ENCODE peak calls at places on chromosomes 16 and 17, in eight cellular contexts. L, S, O, K, J, B, W and R are unnamed samples.

GRCh38 chr17:57548421-57549385 is 196.4 kb downstream of the CCDC182 start:
- DNase-seq in L (no peak), S (no peak), O (no peak), K (peak), J (no peak), B (no peak), W (peak), R (no peak)

GRCh38 chr17:17910060-17910459 is 62.1 kb downstream of the TOM1L2 start:
- DNase-seq in L (no peak), S (no peak), O (no peak), K (no peak), J (no peak), B (no peak), W (no peak), R (no peak)

GRCh38 chr16:19883296-19883951 is 1.2 kb downstream of the GPRC5B start:
- DNase-seq in L (peak), S (peak), O (no peak), K (peak), J (peak), B (no peak), W (peak), R (no peak)

GRCh38 chr16:62068747-62069146 is 32.5 kb upstream of the CDH8 start:
- DNase-seq in L (peak), S (peak), O (no peak), K (no peak), J (no peak), B (no peak), W (no peak), R (peak)

GRCh38 chr16:88810868-88811599 is 694 bp downstream of the APRT start:
- DNase-seq in L (no peak), S (peak), O (no peak), K (peak), J (peak), B (peak), W (peak), R (peak)

GRCh38 chr16:48366165-48367093 is 18.8 kb downstream of the SIAH1 start:
- DNase-seq in L (no peak), S (peak), O (peak), K (peak), J (peak), B (peak), W (peak), R (peak)

GRCh38 chr16:57106767-57107166 is 14.4 kb downstream of the CPNE2 start:
- DNase-seq in L (no peak), S (no peak), O (no peak), K (no peak), J (no peak), B (no peak), W (no peak), R (peak)

GRCh38 chr16:89410794-89411309 is 79.5 kb downstream of the ANKRD11 start:
- DNase-seq in L (no peak), S (no peak), O (no peak), K (peak), J (peak), B (no peak), W (peak), R (no peak)

GRCh38 chr17:29076722-29077121 is 33.8 kb downstream of the PIPOX start:
- DNase-seq in L (no peak), S (peak), O (no peak), K (no peak), J (no peak), B (no peak), W (no peak), R (no peak)

GRCh38 chr17:75077490-75078096 is 10.2 kb upstream of the SLC16A5 start:
- DNase-seq in L (no peak), S (peak), O (no peak), K (no peak), J (peak), B (no peak), W (no peak), R (no peak)

GRCh38 chr16:29821663-29822115 is 1.4 kb downstream of the MVP start:
- DNase-seq in L (no peak), S (no peak), O (no peak), K (peak), J (peak), B (peak), W (peak), R (peak)

GRCh38 chr17:4147751-4148310 is 4.8 kb downstream of the CYB5D2 start:
- DNase-seq in L (no peak), S (no peak), O (no peak), K (no peak), J (no peak), B (no peak), W (peak), R (no peak)

GRCh38 chr16:22938647-22939046 is 124.7 kb downstream of the HS3ST2 start:
- DNase-seq in L (no peak), S (no peak), O (peak), K (no peak), J (no peak), B (no peak), W (no peak), R (peak)

GRCh38 chr17:83152745-83153611 is 73.6 kb downstream of the METRNL start:
- DNase-seq in L (no peak), S (no peak), O (no peak), K (no peak), J (peak), B (no peak), W (no peak), R (no peak)

GRCh38 chr17:83156408-83156807 is 77.0 kb downstream of the METRNL start:
- DNase-seq in L (no peak), S (no peak), O (no peak), K (no peak), J (no peak), B (no peak), W (no peak), R (no peak)

GRCh38 chr17:83154311-83155127 is 75.1 kb downstream of the METRNL start:
- DNase-seq in L (no peak), S (no peak), O (no peak), K (no peak), J (no peak), B (no peak), W (no peak), R (no peak)

GRCh38 chr17:83153681-83154310 is 74.4 kb downstream of the METRNL start:
- DNase-seq in L (no peak), S (no peak), O (no peak), K (no peak), J (peak), B (no peak), W (no peak), R (no peak)

DNA sequence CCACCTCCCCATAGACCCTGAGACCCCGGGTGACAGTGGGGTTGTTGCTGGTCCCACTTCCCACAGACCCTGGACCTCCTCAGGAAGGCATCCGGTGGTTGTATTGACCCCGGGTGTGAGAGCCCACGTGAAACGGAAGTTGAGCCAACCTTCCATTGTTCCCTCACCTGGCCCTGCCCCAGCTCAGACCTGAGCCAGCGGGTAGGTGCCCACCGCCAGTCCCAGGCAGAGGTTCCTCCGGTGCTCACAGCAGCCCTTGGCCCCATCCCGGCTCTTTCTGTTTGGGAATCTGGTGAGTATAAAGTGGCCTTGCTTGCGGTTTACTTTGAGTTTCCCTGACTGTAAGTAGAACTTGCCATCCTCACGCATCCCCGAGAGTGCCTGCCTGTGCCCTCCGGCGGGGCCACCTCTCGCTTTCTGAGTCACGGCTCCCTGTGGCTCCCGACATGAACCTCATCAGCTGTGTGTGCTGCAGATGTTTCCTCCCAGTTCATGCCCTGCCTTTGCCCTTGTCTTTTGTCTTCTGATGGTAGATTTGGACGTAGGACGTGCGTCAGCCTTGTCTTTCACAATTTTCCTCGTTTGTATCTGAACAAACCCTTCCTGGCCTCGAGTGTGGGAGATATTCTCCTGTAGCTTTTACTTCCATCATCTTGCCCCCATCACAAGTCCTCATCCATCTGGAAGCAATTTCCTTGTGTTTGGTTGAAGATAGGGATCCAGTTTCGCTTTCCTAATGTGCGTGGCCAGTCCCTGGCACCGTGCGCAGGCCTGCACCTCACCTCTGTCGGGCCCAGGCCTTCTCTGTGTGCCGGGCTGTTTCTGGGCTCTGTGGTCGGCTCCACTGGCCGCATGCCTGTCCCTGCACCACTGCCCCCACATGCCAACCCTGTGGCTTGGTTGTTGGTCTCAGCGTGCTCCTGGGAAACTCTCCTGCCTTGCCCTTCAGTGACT is 76.0 kb downstream of the METRNL start:
- DNase-seq in L (no peak), S (no peak), O (no peak), K (no peak), J (no peak), B (no peak), W (peak), R (no peak)
- H2AFZ ChIP-seq in L (peak), S (no peak), O (no peak), K (no peak), J (no peak), B (no peak), W (no peak), R (no peak)

GRCh38 chr17:11943759-11944347 is 53.4 kb downstream of the ZNF18 start:
- DNase-seq in L (no peak), S (no peak), O (peak), K (no peak), J (no peak), B (no peak), W (no peak), R (no peak)
- H2AFZ ChIP-seq in L (no peak), S (peak), O (peak), K (no peak), J (no peak), B (no peak), W (no peak), R (peak)

DNA sequence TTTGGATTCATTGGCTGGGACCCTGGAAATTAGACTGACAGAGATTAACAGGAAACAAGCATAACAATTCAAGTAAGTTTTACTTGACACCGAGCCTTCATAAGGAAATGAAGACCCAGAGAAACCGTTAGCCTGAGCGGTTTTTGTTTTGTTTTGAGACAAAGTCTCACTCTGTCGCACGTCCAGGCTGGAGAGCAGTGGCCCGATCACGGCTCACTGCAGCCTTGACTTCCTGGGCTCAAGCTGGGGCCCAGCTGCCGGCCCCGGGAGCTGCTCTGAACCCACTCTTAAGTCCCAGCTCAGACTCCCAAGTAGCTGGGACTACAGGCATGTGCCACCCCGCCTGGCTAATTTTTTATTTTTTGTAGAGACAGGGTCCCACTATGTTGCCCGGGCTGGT is 321.3 kb downstream of the SEC14L1 start:
- DNase-seq in L (no peak), S (no peak), O (no peak), K (no peak), J (no peak), B (no peak), W (no peak), R (no peak)
- H2AFZ ChIP-seq in L (no peak), S (no peak), O (no peak), K (no peak), J (no peak), B (no peak), W (no peak), R (no peak)

GRCh38 chr17:61248399-61248798 is 151.2 kb upstream of the TBX2 start:
- DNase-seq in L (no peak), S (no peak), O (no peak), K (no peak), J (peak), B (no peak), W (no peak), R (peak)
- H2AFZ ChIP-seq in L (no peak), S (no peak), O (no peak), K (no peak), J (no peak), B (no peak), W (no peak), R (no peak)